ENCODE peak calls at places on chromosomes 13 and 19, in eight cellular contexts. One of them, this sample, is unnamed. For H3K4me1, the result is how much of the 10 kb centered on the place peaks cover.

GRCh38 chr13:102035969-102036368 is 365.9 kb downstream of the FGF14 start:
- DNase-seq in CD4-positive, alpha-beta memory T cell: no peak
- DNase-seq in pancreas: no peak
- DNase-seq in lower lobe of right lung: no peak
- DNase-seq in tibial nerve: no peak
- DNase-seq in naive thymus-derived CD4-positive, alpha-beta T cell: no peak
- DNase-seq in effector memory CD4-positive, alpha-beta T cell: no peak
- DNase-seq in IMR-90: no peak
- DNase-seq in this sample: no peak

GRCh38 chr13:50691682-50692263 is 151.7 kb downstream of the DLEU7 start:
- DNase-seq in CD4-positive, alpha-beta memory T cell: no peak
- DNase-seq in pancreas: no peak
- DNase-seq in lower lobe of right lung: no peak
- DNase-seq in tibial nerve: no peak
- DNase-seq in naive thymus-derived CD4-positive, alpha-beta T cell: no peak
- DNase-seq in effector memory CD4-positive, alpha-beta T cell: no peak
- DNase-seq in IMR-90: no peak
- DNase-seq in this sample: no peak

GRCh38 chr13:70703755-70704154 is 595.5 kb upstream of the KLHL1 start:
- DNase-seq in CD4-positive, alpha-beta memory T cell: no peak
- DNase-seq in pancreas: no peak
- DNase-seq in lower lobe of right lung: no peak
- DNase-seq in tibial nerve: no peak
- DNase-seq in naive thymus-derived CD4-positive, alpha-beta T cell: no peak
- DNase-seq in effector memory CD4-positive, alpha-beta T cell: no peak
- DNase-seq in IMR-90: no peak
- DNase-seq in this sample: no peak

GRCh38 chr19:13537454-13537853 is 31.2 kb upstream of the CACNA1A start:
- DNase-seq in CD4-positive, alpha-beta memory T cell: no peak
- DNase-seq in pancreas: no peak
- DNase-seq in lower lobe of right lung: no peak
- DNase-seq in tibial nerve: no peak
- DNase-seq in naive thymus-derived CD4-positive, alpha-beta T cell: no peak
- DNase-seq in effector memory CD4-positive, alpha-beta T cell: no peak
- DNase-seq in IMR-90: no peak
- DNase-seq in this sample: peak

GRCh38 chr13:44969858-44970484 is 19.3 kb downstream of the NUFIP1 start:
- DNase-seq in CD4-positive, alpha-beta memory T cell: peak
- DNase-seq in pancreas: no peak
- DNase-seq in lower lobe of right lung: no peak
- DNase-seq in tibial nerve: peak
- DNase-seq in naive thymus-derived CD4-positive, alpha-beta T cell: peak
- DNase-seq in effector memory CD4-positive, alpha-beta T cell: no peak
- DNase-seq in IMR-90: peak
- DNase-seq in this sample: no peak

GRCh38 chr13:75222031-75222430 is 259.9 kb downstream of the TBC1D4 start:
- DNase-seq in CD4-positive, alpha-beta memory T cell: no peak
- DNase-seq in pancreas: no peak
- DNase-seq in lower lobe of right lung: no peak
- DNase-seq in tibial nerve: peak
- DNase-seq in naive thymus-derived CD4-positive, alpha-beta T cell: no peak
- DNase-seq in effector memory CD4-positive, alpha-beta T cell: no peak
- DNase-seq in IMR-90: peak
- DNase-seq in this sample: no peak

GRCh38 chr13:67134322-67135129 is 95.6 kb downstream of the PCDH9 start:
- DNase-seq in CD4-positive, alpha-beta memory T cell: no peak
- DNase-seq in pancreas: no peak
- DNase-seq in lower lobe of right lung: no peak
- DNase-seq in tibial nerve: no peak
- DNase-seq in naive thymus-derived CD4-positive, alpha-beta T cell: no peak
- DNase-seq in effector memory CD4-positive, alpha-beta T cell: no peak
- DNase-seq in IMR-90: peak
- DNase-seq in this sample: no peak

GRCh38 chr13:114019367-114019766 is 45.5 kb upstream of the C13orf46 start:
- DNase-seq in CD4-positive, alpha-beta memory T cell: peak
- DNase-seq in pancreas: no peak
- DNase-seq in lower lobe of right lung: no peak
- DNase-seq in tibial nerve: no peak
- DNase-seq in naive thymus-derived CD4-positive, alpha-beta T cell: peak
- DNase-seq in effector memory CD4-positive, alpha-beta T cell: peak
- DNase-seq in IMR-90: no peak
- DNase-seq in this sample: peak

GRCh38 chr13:66489586-66489985 is 740.5 kb downstream of the PCDH9 start:
- DNase-seq in CD4-positive, alpha-beta memory T cell: no peak
- DNase-seq in pancreas: no peak
- DNase-seq in lower lobe of right lung: no peak
- DNase-seq in tibial nerve: no peak
- DNase-seq in naive thymus-derived CD4-positive, alpha-beta T cell: no peak
- DNase-seq in effector memory CD4-positive, alpha-beta T cell: no peak
- DNase-seq in IMR-90: peak
- DNase-seq in this sample: no peak

GRCh38 chr13:23915308-23915707 is 18.0 kb upstream of the C1QTNF9B start:
- DNase-seq in CD4-positive, alpha-beta memory T cell: no peak
- DNase-seq in pancreas: no peak
- DNase-seq in lower lobe of right lung: no peak
- DNase-seq in tibial nerve: no peak
- DNase-seq in naive thymus-derived CD4-positive, alpha-beta T cell: no peak
- DNase-seq in effector memory CD4-positive, alpha-beta T cell: no peak
- DNase-seq in IMR-90: no peak
- DNase-seq in this sample: no peak

GRCh38 chr13:112852808-112853207 is 116.2 kb upstream of the MCF2L start:
- DNase-seq in CD4-positive, alpha-beta memory T cell: no peak
- DNase-seq in pancreas: no peak
- DNase-seq in lower lobe of right lung: no peak
- DNase-seq in tibial nerve: no peak
- DNase-seq in naive thymus-derived CD4-positive, alpha-beta T cell: no peak
- DNase-seq in effector memory CD4-positive, alpha-beta T cell: no peak
- DNase-seq in IMR-90: no peak
- DNase-seq in this sample: no peak

GRCh38 chr13:71587193-71587592 is 279.8 kb downstream of the DACH1 start:
- DNase-seq in CD4-positive, alpha-beta memory T cell: no peak
- DNase-seq in pancreas: no peak
- DNase-seq in lower lobe of right lung: no peak
- DNase-seq in tibial nerve: no peak
- DNase-seq in naive thymus-derived CD4-positive, alpha-beta T cell: no peak
- DNase-seq in effector memory CD4-positive, alpha-beta T cell: no peak
- DNase-seq in IMR-90: no peak
- DNase-seq in this sample: no peak

GRCh38 chr13:66576381-66576780 is 653.8 kb downstream of the PCDH9 start:
- DNase-seq in CD4-positive, alpha-beta memory T cell: no peak
- DNase-seq in pancreas: no peak
- DNase-seq in lower lobe of right lung: no peak
- DNase-seq in tibial nerve: no peak
- DNase-seq in naive thymus-derived CD4-positive, alpha-beta T cell: no peak
- DNase-seq in effector memory CD4-positive, alpha-beta T cell: no peak
- DNase-seq in IMR-90: no peak
- DNase-seq in this sample: no peak

GRCh38 chr13:99749627-99750026 is 221.9 kb downstream of the ZIC5 start:
- DNase-seq in CD4-positive, alpha-beta memory T cell: no peak
- DNase-seq in pancreas: no peak
- DNase-seq in lower lobe of right lung: no peak
- DNase-seq in tibial nerve: no peak
- DNase-seq in naive thymus-derived CD4-positive, alpha-beta T cell: no peak
- DNase-seq in effector memory CD4-positive, alpha-beta T cell: no peak
- DNase-seq in IMR-90: no peak
- DNase-seq in this sample: peak

GRCh38 chr13:48299591-48299990 is 4.0 kb upstream of the RB1 start:
- DNase-seq in CD4-positive, alpha-beta memory T cell: no peak
- DNase-seq in pancreas: no peak
- DNase-seq in lower lobe of right lung: no peak
- DNase-seq in tibial nerve: no peak
- DNase-seq in naive thymus-derived CD4-positive, alpha-beta T cell: no peak
- DNase-seq in effector memory CD4-positive, alpha-beta T cell: no peak
- DNase-seq in IMR-90: no peak
- DNase-seq in this sample: no peak

DNA sequence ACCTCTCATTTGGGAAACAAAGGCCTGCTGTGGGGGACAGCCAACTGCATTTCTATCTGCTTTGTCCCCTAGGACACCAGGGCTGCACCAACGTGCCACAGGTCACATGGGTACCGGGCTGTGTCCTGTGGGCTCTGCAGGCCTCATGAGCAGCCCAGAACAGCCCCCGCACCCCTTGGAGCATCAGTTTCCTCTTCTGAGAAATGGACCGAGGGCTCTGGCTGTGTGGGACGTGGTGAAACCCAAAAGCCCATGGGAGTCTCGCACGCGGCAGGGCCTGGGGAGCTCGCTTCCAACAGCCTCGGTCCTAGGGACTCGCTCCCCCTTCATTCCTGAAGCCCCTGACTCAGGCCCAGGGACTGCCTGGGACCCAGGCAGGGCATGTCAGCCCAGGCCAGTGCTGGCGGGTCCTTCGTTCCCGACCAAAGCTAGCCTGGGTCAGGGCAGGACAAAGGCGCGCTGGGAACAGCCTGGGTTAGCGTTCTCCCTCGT is 4.7 kb downstream of the TCF3 start:
- DNase-seq in CD4-positive, alpha-beta memory T cell: no peak
- DNase-seq in pancreas: no peak
- DNase-seq in lower lobe of right lung: no peak
- DNase-seq in tibial nerve: no peak
- DNase-seq in naive thymus-derived CD4-positive, alpha-beta T cell: no peak
- DNase-seq in effector memory CD4-positive, alpha-beta T cell: no peak
- DNase-seq in IMR-90: no peak
- DNase-seq in this sample: no peak
- H3K4me1 ChIP-seq in CD4-positive, alpha-beta memory T cell: under half
- H3K4me1 ChIP-seq in pancreas: under half
- H3K4me1 ChIP-seq in lower lobe of right lung: under half
- H3K4me1 ChIP-seq in tibial nerve: under half
- H3K4me1 ChIP-seq in naive thymus-derived CD4-positive, alpha-beta T cell: under half
- H3K4me1 ChIP-seq in effector memory CD4-positive, alpha-beta T cell: under half
- H3K4me1 ChIP-seq in IMR-90: under half
- H3K4me1 ChIP-seq in this sample: under half

DNA sequence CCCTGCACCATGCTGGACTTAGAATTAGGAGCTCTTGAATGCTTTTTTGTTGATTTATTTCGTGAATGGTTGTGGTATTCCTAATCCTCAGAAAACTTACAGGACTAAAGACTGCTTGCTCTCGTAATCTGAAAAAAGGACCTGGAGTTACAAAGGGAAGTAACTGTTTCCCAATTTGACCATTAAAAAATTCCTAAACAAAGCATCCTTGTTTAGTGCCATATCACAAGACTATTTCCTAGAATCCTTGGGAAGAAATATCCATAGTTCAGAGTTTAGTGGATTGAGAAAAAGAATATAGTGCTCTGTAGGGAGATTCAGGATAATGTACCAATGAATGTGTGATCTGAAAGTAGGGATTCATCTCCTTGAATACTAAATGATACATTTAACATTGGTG is 186.8 kb downstream of the NDFIP2 start:
- DNase-seq in CD4-positive, alpha-beta memory T cell: no peak
- DNase-seq in pancreas: no peak
- DNase-seq in lower lobe of right lung: no peak
- DNase-seq in tibial nerve: no peak
- DNase-seq in naive thymus-derived CD4-positive, alpha-beta T cell: no peak
- DNase-seq in effector memory CD4-positive, alpha-beta T cell: no peak
- DNase-seq in IMR-90: no peak
- DNase-seq in this sample: no peak
- H3K4me1 ChIP-seq in CD4-positive, alpha-beta memory T cell: under half
- H3K4me1 ChIP-seq in pancreas: under half
- H3K4me1 ChIP-seq in lower lobe of right lung: under half
- H3K4me1 ChIP-seq in tibial nerve: under half
- H3K4me1 ChIP-seq in naive thymus-derived CD4-positive, alpha-beta T cell: under half
- H3K4me1 ChIP-seq in effector memory CD4-positive, alpha-beta T cell: under half
- H3K4me1 ChIP-seq in IMR-90: under half
- H3K4me1 ChIP-seq in this sample: under half

GRCh38 chr19:48964205-48965032 is 690 bp upstream of the FTL start:
- DNase-seq in CD4-positive, alpha-beta memory T cell: no peak
- DNase-seq in pancreas: peak
- DNase-seq in lower lobe of right lung: peak
- DNase-seq in tibial nerve: no peak
- DNase-seq in naive thymus-derived CD4-positive, alpha-beta T cell: peak
- DNase-seq in effector memory CD4-positive, alpha-beta T cell: no peak
- DNase-seq in IMR-90: peak
- DNase-seq in this sample: no peak
- H3K4me1 ChIP-seq in CD4-positive, alpha-beta memory T cell: under half
- H3K4me1 ChIP-seq in pancreas: under half
- H3K4me1 ChIP-seq in lower lobe of right lung: half or more
- H3K4me1 ChIP-seq in tibial nerve: half or more
- H3K4me1 ChIP-seq in naive thymus-derived CD4-positive, alpha-beta T cell: under half
- H3K4me1 ChIP-seq in effector memory CD4-positive, alpha-beta T cell: under half
- H3K4me1 ChIP-seq in IMR-90: under half
- H3K4me1 ChIP-seq in this sample: under half

GRCh38 chr13:97298816-97299215 is 76.7 kb downstream of the MBNL2 start:
- DNase-seq in CD4-positive, alpha-beta memory T cell: no peak
- DNase-seq in pancreas: no peak
- DNase-seq in lower lobe of right lung: no peak
- DNase-seq in tibial nerve: no peak
- DNase-seq in naive thymus-derived CD4-positive, alpha-beta T cell: no peak
- DNase-seq in effector memory CD4-positive, alpha-beta T cell: no peak
- DNase-seq in IMR-90: peak
- DNase-seq in this sample: no peak

GRCh38 chr13:97289514-97290298 is 67.6 kb downstream of the MBNL2 start:
- DNase-seq in CD4-positive, alpha-beta memory T cell: no peak
- DNase-seq in pancreas: no peak
- DNase-seq in lower lobe of right lung: no peak
- DNase-seq in tibial nerve: no peak
- DNase-seq in naive thymus-derived CD4-positive, alpha-beta T cell: no peak
- DNase-seq in effector memory CD4-positive, alpha-beta T cell: no peak
- DNase-seq in IMR-90: no peak
- DNase-seq in this sample: no peak

GRCh38 chr13:97296740-97297139 is 74.6 kb downstream of the MBNL2 start:
- DNase-seq in CD4-positive, alpha-beta memory T cell: no peak
- DNase-seq in pancreas: no peak
- DNase-seq in lower lobe of right lung: no peak
- DNase-seq in tibial nerve: no peak
- DNase-seq in naive thymus-derived CD4-positive, alpha-beta T cell: no peak
- DNase-seq in effector memory CD4-positive, alpha-beta T cell: no peak
- DNase-seq in IMR-90: no peak
- DNase-seq in this sample: no peak

GRCh38 chr13:97300871-97301270 is 78.7 kb downstream of the MBNL2 start:
- DNase-seq in CD4-positive, alpha-beta memory T cell: no peak
- DNase-seq in pancreas: no peak
- DNase-seq in lower lobe of right lung: no peak
- DNase-seq in tibial nerve: no peak
- DNase-seq in naive thymus-derived CD4-positive, alpha-beta T cell: no peak
- DNase-seq in effector memory CD4-positive, alpha-beta T cell: no peak
- DNase-seq in IMR-90: no peak
- DNase-seq in this sample: no peak

DNA sequence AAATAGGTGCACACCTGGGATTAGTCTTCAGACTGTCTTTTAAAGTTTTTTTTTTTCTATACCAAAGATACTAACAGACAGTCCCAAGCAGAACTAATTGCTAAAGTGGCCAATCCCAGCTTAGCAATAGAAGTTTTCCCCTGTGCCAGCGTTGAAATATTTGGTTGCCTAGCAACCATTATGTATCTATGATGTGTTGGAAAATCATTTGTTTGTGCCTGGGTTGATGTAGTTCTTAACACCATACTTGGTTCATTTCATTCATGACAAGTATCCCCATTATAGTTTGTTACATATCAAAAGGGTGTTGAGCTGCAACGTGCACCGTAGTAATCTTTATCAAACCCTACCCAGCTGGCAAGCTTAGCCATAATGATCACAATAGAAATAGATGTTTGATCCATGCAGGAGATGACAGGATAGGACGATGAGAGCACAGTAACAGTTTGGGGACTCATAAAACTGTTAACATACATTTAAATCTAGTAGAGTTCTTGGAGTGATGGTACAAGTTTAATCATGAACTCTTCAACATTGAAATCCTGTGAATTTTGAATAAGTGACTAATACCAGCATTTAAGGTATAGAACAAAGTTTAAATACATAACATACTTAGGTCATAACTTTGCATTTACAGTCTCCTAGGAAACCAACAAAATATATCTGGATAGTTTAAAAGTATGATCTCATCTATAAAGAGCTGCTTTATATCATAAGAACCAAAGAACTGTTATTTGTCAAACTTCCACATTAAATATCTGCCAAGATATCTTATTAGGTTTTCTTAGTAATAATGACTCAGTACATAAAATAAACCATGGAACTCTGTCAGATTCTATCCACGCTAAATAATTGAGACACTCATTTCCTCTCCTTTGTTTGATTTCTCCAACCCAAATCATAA is 73.4 kb downstream of the MBNL2 start:
- DNase-seq in CD4-positive, alpha-beta memory T cell: no peak
- DNase-seq in pancreas: no peak
- DNase-seq in lower lobe of right lung: no peak
- DNase-seq in tibial nerve: no peak
- DNase-seq in naive thymus-derived CD4-positive, alpha-beta T cell: no peak
- DNase-seq in effector memory CD4-positive, alpha-beta T cell: no peak
- DNase-seq in IMR-90: peak
- DNase-seq in this sample: no peak
- H3K4me1 ChIP-seq in CD4-positive, alpha-beta memory T cell: under half
- H3K4me1 ChIP-seq in pancreas: under half
- H3K4me1 ChIP-seq in lower lobe of right lung: under half
- H3K4me1 ChIP-seq in tibial nerve: half or more
- H3K4me1 ChIP-seq in naive thymus-derived CD4-positive, alpha-beta T cell: under half
- H3K4me1 ChIP-seq in effector memory CD4-positive, alpha-beta T cell: under half
- H3K4me1 ChIP-seq in IMR-90: under half
- H3K4me1 ChIP-seq in this sample: under half

This sample was measured in endodermal cell.